ENCODE peak calls at places on chromosomes 2 and 18, in six cellular contexts. W, D, X, F, T and N are unnamed samples.

GRCh38 chr2:47636176-47636575 is 146.8 kb upstream of the MSH6 start:
- DNase-seq in W (no peak), D (no peak), X (no peak), F (no peak), T (no peak), N (no peak)

GRCh38 chr2:228688007-228688645 is 506.6 kb upstream of the SPHKAP start:
- DNase-seq in W (no peak), D (no peak), X (no peak), F (no peak), T (no peak), N (no peak)

GRCh38 chr2:85796549-85797262 is 42.9 kb downstream of the ATOH8 start:
- DNase-seq in W (peak), D (no peak), X (no peak), F (no peak), T (no peak), N (no peak)

GRCh38 chr2:147173186-147173575 is 671.6 kb upstream of the ACVR2A start:
- DNase-seq in W (no peak), D (no peak), X (no peak), F (no peak), T (no peak), N (no peak)

GRCh38 chr2:176854878-176855277 is 357.7 kb upstream of the HNRNPA3 start:
- DNase-seq in W (no peak), D (no peak), X (no peak), F (no peak), T (no peak), N (no peak)

GRCh38 chr2:27977623-27978312 is 87.2 kb downstream of the BABAM2 start:
- DNase-seq in W (no peak), D (peak), X (no peak), F (no peak), T (peak), N (no peak)

GRCh38 chr2:108297436-108298141 is 8.9 kb downstream of the SULT1C2 start:
- DNase-seq in W (no peak), D (peak), X (no peak), F (no peak), T (no peak), N (no peak)

GRCh38 chr18:8654482-8655451 is 45.5 kb downstream of the RAB12 start:
- DNase-seq in W (no peak), D (no peak), X (no peak), F (no peak), T (no peak), N (no peak)

GRCh38 chr18:62288669-62289016 is 36.5 kb upstream of the TNFRSF11A start:
- DNase-seq in W (no peak), D (no peak), X (no peak), F (no peak), T (no peak), N (no peak)

GRCh38 chr18:1017679-1018078 is 113.0 kb downstream of the ADCYAP1 start:
- DNase-seq in W (no peak), D (no peak), X (no peak), F (no peak), T (no peak), N (no peak)

GRCh38 chr18:832085-832681 is 20.1 kb upstream of the YES1 start:
- DNase-seq in W (no peak), D (no peak), X (no peak), F (no peak), T (peak), N (no peak)

GRCh38 chr2:230687498-230687897 is 25.1 kb upstream of the CAB39 start:
- DNase-seq in W (no peak), D (no peak), X (no peak), F (no peak), T (peak), N (no peak)

GRCh38 chr2:187689372-187689771 is 135.1 kb upstream of the TFPI start:
- DNase-seq in W (no peak), D (no peak), X (no peak), F (no peak), T (no peak), N (no peak)

GRCh38 chr2:97766567-97766966 is 53.2 kb downstream of the ZAP70 start:
- DNase-seq in W (no peak), D (no peak), X (no peak), F (no peak), T (peak), N (peak)

GRCh38 chr2:146323564-146323963 is 1521.3 kb upstream of the ACVR2A start:
- DNase-seq in W (no peak), D (no peak), X (no peak), F (no peak), T (no peak), N (no peak)

GRCh38 chr2:224449212-224450147 is 47.6 kb upstream of the FAM124B start:
- DNase-seq in W (no peak), D (no peak), X (no peak), F (no peak), T (peak), N (no peak)

GRCh38 chr2:45935791-45936622 is 284.5 kb downstream of the PRKCE start:
- DNase-seq in W (peak), D (peak), X (no peak), F (peak), T (peak), N (peak)

GRCh38 chr2:200966770-200967169 is 3.3 kb upstream of the ORC2 start:
- DNase-seq in W (no peak), D (peak), X (no peak), F (no peak), T (no peak), N (no peak)

GRCh38 chr2:138059487-138059886 is 95.2 kb downstream of the HNMT start:
- DNase-seq in W (no peak), D (no peak), X (no peak), F (no peak), T (no peak), N (no peak)

GRCh38 chr2:149561309-149561926 is 26.2 kb downstream of the MMADHC start:
- DNase-seq in W (peak), D (no peak), X (no peak), F (peak), T (peak), N (no peak)

GRCh38 chr2:184363213-184363612 is 235.1 kb upstream of the ZNF804A start:
- DNase-seq in W (no peak), D (no peak), X (no peak), F (no peak), T (no peak), N (no peak)

GRCh38 chr2:25760319-25760718 is 86.9 kb upstream of the DTNB start:
- DNase-seq in W (no peak), D (no peak), X (no peak), F (no peak), T (no peak), N (no peak)

GRCh38 chr18:23723121-23723520 is 33.9 kb downstream of the LAMA3 start:
- DNase-seq in W (no peak), D (no peak), X (no peak), F (no peak), T (no peak), N (no peak)

GRCh38 chr2:109637749-109638570 is 23.8 kb downstream of the SOWAHC start:
- DNase-seq in W (no peak), D (no peak), X (no peak), F (no peak), T (no peak), N (no peak)

GRCh38 chr2:63614983-63615945 is 26.5 kb downstream of the MDH1 start:
- DNase-seq in W (no peak), D (no peak), X (no peak), F (peak), T (no peak), N (no peak)